ENCODE peak calls at places on chromosomes 3 and 15, in nine cellular contexts. E is AML-193; W is NCI-H1092 treated with DMSO at 0.1 percent for 48 hours; N is effector CD4-positive, alpha-beta T cell; I is stimulated activated CD8-positive, alpha-beta memory T cell treated with anti-CD3 and anti-CD28 coated beads, Interleukin-4, amount 100 ng/mL, for 4 hours; B is GM23338; Z is T follicular helper cell; Y is Right ventricle myocardium superior; S is tibial artery. J is an unnamed sample.

GRCh38 chr3:107641572-107642307 is 119.0 kb downstream of the BBX start:
- DNase-seq in E (peak), W (no peak), N (no peak), I (no peak), B (no peak), Z (no peak), Y (no peak), S (no peak), J (no peak)

GRCh38 chr15:72182673-72183072 is 14.9 kb downstream of the GRAMD2A start:
- DNase-seq in E (peak), W (no peak), N (no peak), I (no peak), B (no peak), Z (no peak), Y (no peak), S (no peak), J (no peak)

GRCh38 chr15:44598892-44599291 is 61.9 kb downstream of the EIF3J start:
- DNase-seq in E (no peak), W (no peak), N (no peak), I (no peak), B (no peak), Z (no peak), Y (no peak), S (no peak), J (no peak)

GRCh38 chr15:66829551-66830131 is 127.6 kb downstream of the SMAD6 start:
- DNase-seq in E (no peak), W (no peak), N (no peak), I (no peak), B (no peak), Z (no peak), Y (no peak), S (no peak), J (no peak)

GRCh38 chr15:64443747-64444621 is 16.4 kb upstream of the ZNF609 start:
- DNase-seq in E (peak), W (no peak), N (no peak), I (no peak), B (no peak), Z (no peak), Y (no peak), S (no peak), J (peak)

GRCh38 chr15:81161215-81161673 is 27.2 kb downstream of the CFAP161 start:
- DNase-seq in E (no peak), W (no peak), N (no peak), I (no peak), B (no peak), Z (no peak), Y (no peak), S (no peak), J (no peak)

GRCh38 chr3:128334086-128334650 is 132.5 kb downstream of the DNAJB8 start:
- DNase-seq in E (no peak), W (no peak), N (no peak), I (no peak), B (no peak), Z (no peak), Y (no peak), S (no peak), J (peak)

GRCh38 chr3:99505646-99506269 is 132.6 kb upstream of the COL8A1 start:
- DNase-seq in E (peak), W (no peak), N (no peak), I (no peak), B (no peak), Z (no peak), Y (peak), S (peak), J (peak)

GRCh38 chr3:136612512-136612911 is 139.7 kb downstream of the STAG1 start:
- DNase-seq in E (no peak), W (no peak), N (no peak), I (no peak), B (no peak), Z (no peak), Y (no peak), S (no peak), J (no peak)

GRCh38 chr15:69713726-69714559 is 261.3 kb downstream of the RPLP1 start:
- DNase-seq in E (no peak), W (no peak), N (peak), I (peak), B (no peak), Z (peak), Y (no peak), S (no peak), J (no peak)

GRCh38 chr3:124207873-124208473 is 216.0 kb upstream of the ROPN1 start:
- DNase-seq in E (no peak), W (no peak), N (no peak), I (no peak), B (no peak), Z (no peak), Y (no peak), S (no peak), J (no peak)

GRCh38 chr3:170038434-170039110 is 777 bp downstream of the GPR160 start:
- DNase-seq in E (peak), W (peak), N (peak), I (no peak), B (peak), Z (peak), Y (no peak), S (no peak), J (no peak)

GRCh38 chr15:64490598-64491259 is 30.4 kb downstream of the ZNF609 start:
- DNase-seq in E (no peak), W (no peak), N (no peak), I (no peak), B (no peak), Z (no peak), Y (no peak), S (no peak), J (no peak)

GRCh38 chr3:25592510-25592968 is 72.2 kb downstream of the TOP2B start:
- DNase-seq in E (no peak), W (no peak), N (no peak), I (no peak), B (peak), Z (no peak), Y (peak), S (peak), J (peak)

GRCh38 chr3:17088602-17089313 is 204.0 kb downstream of the PLCL2 start:
- DNase-seq in E (no peak), W (no peak), N (no peak), I (peak), B (no peak), Z (no peak), Y (no peak), S (no peak), J (no peak)

GRCh38 chr15:30922469-30923311 is 19.0 kb downstream of the FAN1 start:
- DNase-seq in E (no peak), W (no peak), N (no peak), I (no peak), B (peak), Z (no peak), Y (no peak), S (no peak), J (peak)

GRCh38 chr3:109532257-109533216 is 195.2 kb upstream of the DPPA4 start:
- DNase-seq in E (peak), W (no peak), N (peak), I (peak), B (peak), Z (peak), Y (no peak), S (no peak), J (no peak)

GRCh38 chr15:88331291-88331690 is 74.8 kb upstream of the NTRK3 start:
- DNase-seq in E (no peak), W (peak), N (no peak), I (no peak), B (peak), Z (peak), Y (no peak), S (no peak), J (no peak)

GRCh38 chr3:124576565-124577493 is 153.4 kb upstream of the UMPS start:
- DNase-seq in E (no peak), W (no peak), N (no peak), I (no peak), B (no peak), Z (no peak), Y (no peak), S (no peak), J (no peak)

GRCh38 chr3:26369133-26369532 is 253.4 kb upstream of the LRRC3B start:
- DNase-seq in E (no peak), W (no peak), N (no peak), I (no peak), B (peak), Z (no peak), Y (no peak), S (no peak), J (no peak)

GRCh38 chr15:90954712-90955671 is at the start of gene RCCD1:
- DNase-seq in E (peak), W (peak), N (peak), I (peak), B (peak), Z (peak), Y (peak), S (peak), J (peak)

GRCh38 chr3:113552851-113553250 is 20.5 kb downstream of the SIDT1 start:
- DNase-seq in E (peak), W (no peak), N (peak), I (no peak), B (peak), Z (peak), Y (no peak), S (no peak), J (no peak)

GRCh38 chr3:41364736-41365135 is 165.4 kb downstream of the CTNNB1 start:
- DNase-seq in E (no peak), W (no peak), N (no peak), I (no peak), B (peak), Z (no peak), Y (no peak), S (no peak), J (no peak)

J was measured in sigmoid colon.